ENCODE peak calls at places on chromosomes 12 and 14, in five cellular contexts. C is pancreas, X is tibial artery, G is body of pancreas, D is cardiac muscle cell. M is an unnamed sample.

GRCh38 chr12:116162071-116162470 is 115.4 kb downstream of the MED13L start:
- DNase-seq in C (no peak), G (no peak), X (no peak), D (no peak), M (no peak)

GRCh38 chr14:57492859-57493258 is 798 bp downstream of the CCDC198 start:
- DNase-seq in G (no peak), C (no peak), D (peak; percentile 20), X (no peak), M (peak; percentile 53)

GRCh38 chr12:80033457-80033856 is 65.9 kb upstream of the OTOGL start:
- DNase-seq in C (no peak), D (peak; percentile 58), G (no peak), X (no peak), M (no peak)

GRCh38 chr14:65281991-65282908 is 130.3 kb upstream of the FUT8 start:
- DNase-seq in G (no peak), C (no peak), X (no peak), D (peak; percentile 70), M (no peak)

GRCh38 chr14:97138801-97139200 is 341.6 kb downstream of the VRK1 start:
- DNase-seq in D (no peak), C (no peak), X (no peak), G (no peak), M (no peak)

GRCh38 chr12:124862768-124863408 is 776 bp downstream of the SCARB1 start:
- DNase-seq in X (no peak), G (peak; percentile 30), C (peak; percentile 26), D (no peak), M (peak; percentile 45)

GRCh38 chr12:22899184-22899583 is 274.2 kb downstream of the ETNK1 start:
- DNase-seq in D (no peak), X (no peak), C (no peak), G (no peak), M (no peak)

GRCh38 chr14:35140718-35141581 is 18.6 kb downstream of the PRORP start:
- DNase-seq in D (peak; percentile 46), G (no peak), C (no peak), X (no peak), M (peak; percentile 47)

GRCh38 chr14:104094709-104095425 is 9.4 kb downstream of the ASPG start:
- DNase-seq in G (peak; percentile 72), X (no peak), D (peak; percentile 59), C (peak; percentile 80), M (peak; percentile 78)

GRCh38 chr14:91382712-91383111 is 34.9 kb downstream of the CCDC88C start:
- DNase-seq in C (no peak), D (no peak), G (no peak), X (no peak), M (no peak)

GRCh38 chr14:62696261-62696968 is 348.8 kb downstream of the KCNH5 start:
- DNase-seq in G (no peak), C (no peak), D (no peak), X (no peak), M (no peak)

GRCh38 chr14:104136472-104137296 is 1.7 kb upstream of the KIF26A start:
- DNase-seq in G (no peak), C (peak; percentile 12), D (no peak), X (no peak), M (no peak)

GRCh38 chr14:58746261-58746660 is 108.5 kb downstream of the DACT1 start:
- DNase-seq in C (peak; percentile 17), X (no peak), D (peak; percentile 63), G (peak; percentile 35), M (peak; percentile 52)

GRCh38 chr14:81436296-81437138 is 36.4 kb upstream of the STON2 start:
- DNase-seq in X (peak; percentile 73), G (peak; percentile 78), D (peak; percentile 75), C (peak; percentile 77), M (peak; percentile 86)

GRCh38 chr12:44542716-44543115 is 333.4 kb downstream of the NELL2 start:
- DNase-seq in C (no peak), X (no peak), D (no peak), G (no peak), M (no peak)

GRCh38 chr12:59321278-59321677 is 274.6 kb upstream of the SLC16A7 start:
- DNase-seq in C (no peak), X (no peak), G (no peak), D (no peak), M (no peak)

GRCh38 chr14:76863724-76864407 is 37.7 kb downstream of the LRRC74A start:
- DNase-seq in C (no peak), G (peak; percentile 25), X (peak; percentile 62), D (peak; percentile 34), M (peak; percentile 69)

GRCh38 chr12:32920506-32921085 is 24.0 kb upstream of the PKP2 start:
- DNase-seq in G (no peak), X (no peak), D (no peak), C (no peak), M (no peak)

GRCh38 chr14:74886001-74886400 is 4.3 kb downstream of the DLST start:
- DNase-seq in X (no peak), C (no peak), G (no peak), D (peak; percentile 94), M (no peak)

GRCh38 chr12:125185740-125186470 is 120.7 kb downstream of the AACS start:
- DNase-seq in D (peak; percentile 82), X (peak; percentile 32), C (peak; percentile 66), G (peak; percentile 70), M (no peak)

GRCh38 chr14:36315159-36315853 is 5.1 kb downstream of the MBIP start:
- DNase-seq in X (no peak), G (no peak), C (no peak), D (no peak), M (no peak)

GRCh38 chr14:51441001-51441400 is 201.0 kb downstream of the TMX1 start:
- DNase-seq in G (no peak), X (no peak), D (no peak), C (no peak), M (no peak)

GRCh38 chr12:62128186-62128965 is 131.8 kb upstream of the USP15 start:
- DNase-seq in G (no peak), X (no peak), D (peak; percentile 17), C (no peak), M (no peak)

GRCh38 chr14:21454843-21455550 is 926 bp downstream of the CHD8 start:
- DNase-seq in X (no peak), G (no peak), D (no peak), C (no peak), M (no peak)

GRCh38 chr12:24851816-24852337 is 97.0 kb downstream of the BCAT1 start:
- DNase-seq in D (no peak), G (no peak), X (no peak), C (no peak), M (no peak)

GRCh38 chr12:31702047-31702446 is 26.8 kb downstream of the AMN1 start:
- DNase-seq in X (no peak), D (peak; percentile 54), G (no peak), C (no peak), M (no peak)

GRCh38 chr14:101120636-101121398 is 217.3 kb upstream of the RTL1 start:
- DNase-seq in X (peak; percentile 63), D (no peak), G (no peak), C (no peak), M (no peak)

GRCh38 chr14:74875941-74876913 is at the start of gene PROX2:
- DNase-seq in D (no peak), G (no peak), C (no peak), X (no peak), M (no peak)

GRCh38 chr14:20454359-20454644 is 310 bp downstream of the OSGEP start:
- DNase-seq in X (peak; percentile 69), G (peak; percentile 85), D (no peak), C (no peak), M (no peak)
- H3K36me3 ChIP-seq in X (peaks cover 52% of the 10 kb centered on the region), G (peaks cover 7% of the 10 kb centered on the region), D (peaks cover 31% of the 10 kb centered on the region), C (peaks cover 3% of the 10 kb centered on the region), M (peaks cover 29% of the 10 kb centered on the region)

GRCh38 chr12:52611080-52611468 is 7.3 kb downstream of the KRT73 start:
- DNase-seq in G (no peak), X (no peak), D (no peak), C (no peak), M (no peak)
- H3K36me3 ChIP-seq in G (no peaks in the 10 kb centered on the region), X (no peaks in the 10 kb centered on the region), D (no peaks in the 10 kb centered on the region), C (no peaks in the 10 kb centered on the region), M (no peaks in the 10 kb centered on the region)

DNA sequence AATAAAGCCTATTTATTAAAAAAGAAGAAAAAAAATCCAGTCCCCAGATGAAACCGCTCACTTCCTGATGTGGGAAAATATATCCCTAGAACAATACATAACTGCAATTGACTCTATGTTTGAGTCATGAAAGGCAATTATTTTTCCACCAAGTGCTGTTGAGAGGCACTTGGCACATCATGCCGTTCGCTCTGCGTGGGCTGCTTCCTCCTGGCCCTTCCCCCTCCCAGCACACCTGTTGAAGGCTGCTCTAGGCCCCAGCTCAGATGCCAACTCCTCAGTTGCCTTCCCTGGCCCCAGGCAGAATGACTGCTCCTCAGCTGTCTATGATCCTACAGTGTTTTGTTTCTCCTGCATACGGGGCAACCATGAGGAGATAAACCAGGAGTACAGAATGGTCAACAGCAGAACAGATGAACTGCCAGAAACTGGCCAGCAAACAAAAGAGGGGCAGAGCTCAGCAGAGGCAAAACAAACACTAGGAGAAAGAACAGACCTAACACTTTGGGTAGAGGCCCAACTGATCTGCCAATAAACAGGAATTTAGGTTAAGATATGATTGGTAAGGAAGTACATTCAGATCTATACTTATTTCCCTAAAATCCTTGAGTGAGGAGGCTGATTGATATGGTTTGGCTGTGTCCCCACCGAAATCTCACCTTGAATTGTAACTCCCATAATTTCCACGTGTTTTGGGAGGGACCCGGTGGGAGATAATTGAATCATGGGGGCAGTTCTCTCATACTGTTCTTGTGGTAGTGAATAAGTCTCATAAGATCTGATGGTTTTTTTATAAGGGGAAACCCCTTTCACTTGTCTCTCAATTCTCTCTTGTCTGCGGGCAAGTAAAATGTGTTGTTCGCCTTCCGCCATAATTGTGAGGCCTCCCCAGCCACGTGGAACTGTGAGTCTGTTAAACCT is 58.7 kb downstream of the SLC38A1 start:
- DNase-seq in D (peak; percentile 58), G (peak; percentile 87), C (peak; percentile 82), X (no peak), M (peak; percentile 99)
- H3K36me3 ChIP-seq in D (peaks cover 5% of the 10 kb centered on the region), G (no peaks in the 10 kb centered on the region), C (no peaks in the 10 kb centered on the region), X (no peaks in the 10 kb centered on the region), M (peaks cover 65% of the 10 kb centered on the region)

GRCh38 chr12:47698055-47698454 is 7.8 kb downstream of the RPAP3 start:
- DNase-seq in X (no peak), D (no peak), G (no peak), C (no peak), M (no peak)
- H3K36me3 ChIP-seq in X (peaks cover 37% of the 10 kb centered on the region), D (peaks cover 30% of the 10 kb centered on the region), G (no peaks in the 10 kb centered on the region), C (no peaks in the 10 kb centered on the region), M (peaks cover 61% of the 10 kb centered on the region)

GRCh38 chr14:50122291-50122690 is 5.9 kb upstream of the VCPKMT start:
- DNase-seq in X (no peak), C (no peak), G (no peak), D (no peak), M (no peak)

GRCh38 chr14:50123062-50123461 is 6.7 kb upstream of the VCPKMT start:
- DNase-seq in C (no peak), X (no peak), D (no peak), G (no peak), M (no peak)

DNA sequence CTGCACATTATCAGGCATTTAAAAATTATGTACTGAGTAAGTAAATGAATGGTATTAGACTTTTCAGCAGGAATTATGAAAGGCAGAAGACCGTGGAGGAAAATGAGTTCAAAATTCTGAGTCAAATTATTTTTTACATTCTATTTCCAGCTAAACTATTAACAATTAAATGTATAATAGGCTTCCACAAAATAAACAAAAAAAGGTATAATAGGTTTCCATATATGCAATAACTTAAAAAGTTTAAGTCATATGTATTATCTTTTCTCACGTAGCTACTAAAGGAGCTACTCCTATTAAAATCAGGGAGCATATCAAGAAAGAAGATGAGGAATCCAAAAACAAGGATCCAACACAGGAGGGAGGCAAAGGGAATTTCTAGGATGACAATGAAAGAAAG is 11.4 kb upstream of the VCPKMT start:
- DNase-seq in G (no peak), X (no peak), C (no peak), D (no peak), M (no peak)
- H3K36me3 ChIP-seq in G (no peaks in the 10 kb centered on the region), X (peaks cover 43% of the 10 kb centered on the region), C (no peaks in the 10 kb centered on the region), D (peaks cover 39% of the 10 kb centered on the region), M (peaks cover 16% of the 10 kb centered on the region)

M was measured in SJCRH30.